ENCODE peak calls at places on chromosomes 12 and 14, in ten cellular contexts. One of them, this sample, is unnamed.

GRCh38 chr12:47590771-47591368 is 115.0 kb downstream of the RPAP3 start:
- DNase-seq in cardiac fibroblast: no peak
- DNase-seq in WERI-Rb-1: no peak
- DNase-seq in coronary artery: no peak
- DNase-seq in AG09309: no peak
- DNase-seq in psoas muscle: no peak
- DNase-seq in stomach: no peak
- DNase-seq in MCF 10A: no peak
- DNase-seq in RWPE1: no peak
- DNase-seq in astrocyte: no peak
- DNase-seq in this sample: no peak

GRCh38 chr14:104355101-104355691 is 216.8 kb downstream of the KIF26A start:
- DNase-seq in cardiac fibroblast: no peak
- DNase-seq in WERI-Rb-1: no peak
- DNase-seq in coronary artery: peak
- DNase-seq in AG09309: no peak
- DNase-seq in psoas muscle: peak
- DNase-seq in stomach: no peak
- DNase-seq in MCF 10A: no peak
- DNase-seq in RWPE1: no peak
- DNase-seq in astrocyte: no peak
- DNase-seq in this sample: no peak

GRCh38 chr12:4449862-4450222 is 4.2 kb upstream of the FGF6 start:
- DNase-seq in cardiac fibroblast: no peak
- DNase-seq in WERI-Rb-1: no peak
- DNase-seq in coronary artery: no peak
- DNase-seq in AG09309: no peak
- DNase-seq in psoas muscle: no peak
- DNase-seq in stomach: no peak
- DNase-seq in MCF 10A: peak
- DNase-seq in RWPE1: peak
- DNase-seq in astrocyte: no peak
- DNase-seq in this sample: no peak

GRCh38 chr12:124946440-124946793 is 32.0 kb upstream of the UBC start:
- DNase-seq in cardiac fibroblast: no peak
- DNase-seq in WERI-Rb-1: no peak
- DNase-seq in coronary artery: no peak
- DNase-seq in AG09309: no peak
- DNase-seq in psoas muscle: no peak
- DNase-seq in stomach: no peak
- DNase-seq in MCF 10A: no peak
- DNase-seq in RWPE1: no peak
- DNase-seq in astrocyte: no peak
- DNase-seq in this sample: no peak

GRCh38 chr12:118034429-118035193 is 18.1 kb downstream of the RFC5 start:
- DNase-seq in cardiac fibroblast: peak
- DNase-seq in WERI-Rb-1: peak
- DNase-seq in coronary artery: no peak
- DNase-seq in AG09309: peak
- DNase-seq in psoas muscle: no peak
- DNase-seq in stomach: no peak
- DNase-seq in MCF 10A: peak
- DNase-seq in RWPE1: peak
- DNase-seq in astrocyte: peak
- DNase-seq in this sample: peak

GRCh38 chr12:13941258-13942249 is 39.8 kb downstream of the GRIN2B start:
- DNase-seq in cardiac fibroblast: peak
- DNase-seq in WERI-Rb-1: peak
- DNase-seq in coronary artery: no peak
- DNase-seq in AG09309: no peak
- DNase-seq in psoas muscle: no peak
- DNase-seq in stomach: peak
- DNase-seq in MCF 10A: peak
- DNase-seq in RWPE1: peak
- DNase-seq in astrocyte: peak
- DNase-seq in this sample: peak

GRCh38 chr14:81166126-81166525 is 54.6 kb downstream of the GTF2A1 start:
- DNase-seq in cardiac fibroblast: no peak
- DNase-seq in WERI-Rb-1: no peak
- DNase-seq in coronary artery: no peak
- DNase-seq in AG09309: no peak
- DNase-seq in psoas muscle: no peak
- DNase-seq in stomach: no peak
- DNase-seq in MCF 10A: no peak
- DNase-seq in RWPE1: no peak
- DNase-seq in astrocyte: no peak
- DNase-seq in this sample: no peak

GRCh38 chr14:92945544-92945943 is 22.6 kb downstream of the CHGA start:
- DNase-seq in cardiac fibroblast: no peak
- DNase-seq in WERI-Rb-1: no peak
- DNase-seq in coronary artery: no peak
- DNase-seq in AG09309: no peak
- DNase-seq in psoas muscle: peak
- DNase-seq in stomach: no peak
- DNase-seq in MCF 10A: no peak
- DNase-seq in RWPE1: no peak
- DNase-seq in astrocyte: no peak
- DNase-seq in this sample: no peak

GRCh38 chr12:87820524-87821194 is 208.5 kb downstream of the C12orf50 start:
- DNase-seq in cardiac fibroblast: peak
- DNase-seq in WERI-Rb-1: no peak
- DNase-seq in coronary artery: no peak
- DNase-seq in AG09309: no peak
- DNase-seq in psoas muscle: no peak
- DNase-seq in stomach: no peak
- DNase-seq in MCF 10A: peak
- DNase-seq in RWPE1: peak
- DNase-seq in astrocyte: peak
- DNase-seq in this sample: no peak

GRCh38 chr12:71589478-71589881 is 74.2 kb downstream of the ZFC3H1 start:
- DNase-seq in cardiac fibroblast: peak
- DNase-seq in WERI-Rb-1: no peak
- DNase-seq in coronary artery: no peak
- DNase-seq in AG09309: peak
- DNase-seq in psoas muscle: no peak
- DNase-seq in stomach: no peak
- DNase-seq in MCF 10A: no peak
- DNase-seq in RWPE1: no peak
- DNase-seq in astrocyte: peak
- DNase-seq in this sample: peak

GRCh38 chr12:52228931-52229330 is 4.1 kb upstream of the KRT7 start:
- DNase-seq in cardiac fibroblast: no peak
- DNase-seq in WERI-Rb-1: no peak
- DNase-seq in coronary artery: no peak
- DNase-seq in AG09309: no peak
- DNase-seq in psoas muscle: no peak
- DNase-seq in stomach: no peak
- DNase-seq in MCF 10A: no peak
- DNase-seq in RWPE1: no peak
- DNase-seq in astrocyte: no peak
- DNase-seq in this sample: no peak

GRCh38 chr14:67263499-67264149 is 22.4 kb downstream of the PALS1 start:
- DNase-seq in cardiac fibroblast: peak
- DNase-seq in WERI-Rb-1: no peak
- DNase-seq in coronary artery: no peak
- DNase-seq in AG09309: no peak
- DNase-seq in psoas muscle: no peak
- DNase-seq in stomach: no peak
- DNase-seq in MCF 10A: peak
- DNase-seq in RWPE1: no peak
- DNase-seq in astrocyte: peak
- DNase-seq in this sample: peak

GRCh38 chr12:14185441-14186192 is 179.9 kb upstream of the ATF7IP start:
- DNase-seq in cardiac fibroblast: peak
- DNase-seq in WERI-Rb-1: peak
- DNase-seq in coronary artery: no peak
- DNase-seq in AG09309: peak
- DNase-seq in psoas muscle: no peak
- DNase-seq in stomach: peak
- DNase-seq in MCF 10A: peak
- DNase-seq in RWPE1: peak
- DNase-seq in astrocyte: peak
- DNase-seq in this sample: peak

GRCh38 chr14:64826333-64826732 is 53.4 kb downstream of the SPTB start:
- DNase-seq in cardiac fibroblast: peak
- DNase-seq in WERI-Rb-1: no peak
- DNase-seq in coronary artery: no peak
- DNase-seq in AG09309: no peak
- DNase-seq in psoas muscle: no peak
- DNase-seq in stomach: no peak
- DNase-seq in MCF 10A: no peak
- DNase-seq in RWPE1: no peak
- DNase-seq in astrocyte: peak
- DNase-seq in this sample: peak

GRCh38 chr12:64611430-64612286 is 1.4 kb downstream of the RASSF3 start:
- DNase-seq in cardiac fibroblast: peak
- DNase-seq in WERI-Rb-1: no peak
- DNase-seq in coronary artery: peak
- DNase-seq in AG09309: no peak
- DNase-seq in psoas muscle: peak
- DNase-seq in stomach: peak
- DNase-seq in MCF 10A: peak
- DNase-seq in RWPE1: peak
- DNase-seq in astrocyte: peak
- DNase-seq in this sample: peak

GRCh38 chr14:61615743-61616523 is 79.4 kb upstream of the HIF1A start:
- DNase-seq in cardiac fibroblast: peak
- DNase-seq in WERI-Rb-1: no peak
- DNase-seq in coronary artery: no peak
- DNase-seq in AG09309: no peak
- DNase-seq in psoas muscle: no peak
- DNase-seq in stomach: peak
- DNase-seq in MCF 10A: no peak
- DNase-seq in RWPE1: no peak
- DNase-seq in astrocyte: peak
- DNase-seq in this sample: no peak

GRCh38 chr12:99745106-99745505 is 97.6 kb downstream of the GARIN6 start:
- DNase-seq in cardiac fibroblast: no peak
- DNase-seq in WERI-Rb-1: no peak
- DNase-seq in coronary artery: no peak
- DNase-seq in AG09309: no peak
- DNase-seq in psoas muscle: no peak
- DNase-seq in stomach: no peak
- DNase-seq in MCF 10A: no peak
- DNase-seq in RWPE1: no peak
- DNase-seq in astrocyte: no peak
- DNase-seq in this sample: no peak

GRCh38 chr12:103504606-103505005 is 8.8 kb upstream of the C12orf42 start:
- DNase-seq in cardiac fibroblast: no peak
- DNase-seq in WERI-Rb-1: no peak
- DNase-seq in coronary artery: no peak
- DNase-seq in AG09309: no peak
- DNase-seq in psoas muscle: no peak
- DNase-seq in stomach: no peak
- DNase-seq in MCF 10A: no peak
- DNase-seq in RWPE1: no peak
- DNase-seq in astrocyte: no peak
- DNase-seq in this sample: no peak

GRCh38 chr12:103501447-103501846 is 5.7 kb upstream of the C12orf42 start:
- DNase-seq in cardiac fibroblast: no peak
- DNase-seq in WERI-Rb-1: no peak
- DNase-seq in coronary artery: no peak
- DNase-seq in AG09309: no peak
- DNase-seq in psoas muscle: no peak
- DNase-seq in stomach: no peak
- DNase-seq in MCF 10A: no peak
- DNase-seq in RWPE1: no peak
- DNase-seq in astrocyte: no peak
- DNase-seq in this sample: no peak

GRCh38 chr12:103499571-103499970 is 3.8 kb upstream of the C12orf42 start:
- DNase-seq in cardiac fibroblast: no peak
- DNase-seq in WERI-Rb-1: no peak
- DNase-seq in coronary artery: no peak
- DNase-seq in AG09309: no peak
- DNase-seq in psoas muscle: no peak
- DNase-seq in stomach: no peak
- DNase-seq in MCF 10A: no peak
- DNase-seq in RWPE1: no peak
- DNase-seq in astrocyte: no peak
- DNase-seq in this sample: no peak

GRCh38 chr12:103505371-103506236 is 9.8 kb upstream of the C12orf42 start:
- DNase-seq in cardiac fibroblast: no peak
- DNase-seq in WERI-Rb-1: no peak
- DNase-seq in coronary artery: no peak
- DNase-seq in AG09309: no peak
- DNase-seq in psoas muscle: no peak
- DNase-seq in stomach: no peak
- DNase-seq in MCF 10A: peak
- DNase-seq in RWPE1: no peak
- DNase-seq in astrocyte: no peak
- DNase-seq in this sample: no peak

GRCh38 chr12:103503546-103504480 is 8.0 kb upstream of the C12orf42 start:
- DNase-seq in cardiac fibroblast: no peak
- DNase-seq in WERI-Rb-1: peak
- DNase-seq in coronary artery: no peak
- DNase-seq in AG09309: no peak
- DNase-seq in psoas muscle: no peak
- DNase-seq in stomach: peak
- DNase-seq in MCF 10A: peak
- DNase-seq in RWPE1: no peak
- DNase-seq in astrocyte: no peak
- DNase-seq in this sample: no peak
- TF ChIP-seq CTCF in cardiac fibroblast: no peak
- TF ChIP-seq CTCF in WERI-Rb-1: peak
- TF ChIP-seq CTCF in coronary artery: no peak
- TF ChIP-seq CTCF in AG09309: peak
- TF ChIP-seq CTCF in psoas muscle: no peak
- TF ChIP-seq CTCF in stomach: peak
- TF ChIP-seq CTCF in MCF 10A: no peak
- TF ChIP-seq CTCF in RWPE1: no peak
- TF ChIP-seq CTCF in astrocyte: no peak
- TF ChIP-seq CTCF in this sample: peak

GRCh38 chr14:90756755-90757345 is 59.4 kb downstream of the TTC7B start:
- DNase-seq in cardiac fibroblast: no peak
- DNase-seq in WERI-Rb-1: no peak
- DNase-seq in coronary artery: no peak
- DNase-seq in AG09309: no peak
- DNase-seq in psoas muscle: peak
- DNase-seq in stomach: peak
- DNase-seq in MCF 10A: no peak
- DNase-seq in RWPE1: no peak
- DNase-seq in astrocyte: no peak
- DNase-seq in this sample: no peak
- TF ChIP-seq CTCF in cardiac fibroblast: peak
- TF ChIP-seq CTCF in WERI-Rb-1: peak
- TF ChIP-seq CTCF in coronary artery: no peak
- TF ChIP-seq CTCF in AG09309: no peak
- TF ChIP-seq CTCF in psoas muscle: peak
- TF ChIP-seq CTCF in stomach: no peak
- TF ChIP-seq CTCF in MCF 10A: no peak
- TF ChIP-seq CTCF in RWPE1: no peak
- TF ChIP-seq CTCF in astrocyte: peak
- TF ChIP-seq CTCF in this sample: peak

GRCh38 chr14:69288001-69288771 is 28.2 kb downstream of the GALNT16 start:
- DNase-seq in cardiac fibroblast: peak
- DNase-seq in WERI-Rb-1: peak
- DNase-seq in coronary artery: no peak
- DNase-seq in AG09309: peak
- DNase-seq in psoas muscle: peak
- DNase-seq in stomach: peak
- DNase-seq in MCF 10A: peak
- DNase-seq in RWPE1: peak
- DNase-seq in astrocyte: peak
- DNase-seq in this sample: peak
- TF ChIP-seq CTCF in cardiac fibroblast: peak
- TF ChIP-seq CTCF in WERI-Rb-1: peak
- TF ChIP-seq CTCF in coronary artery: no peak
- TF ChIP-seq CTCF in AG09309: peak
- TF ChIP-seq CTCF in psoas muscle: no peak
- TF ChIP-seq CTCF in stomach: no peak
- TF ChIP-seq CTCF in MCF 10A: peak
- TF ChIP-seq CTCF in RWPE1: no peak
- TF ChIP-seq CTCF in astrocyte: peak
- TF ChIP-seq CTCF in this sample: peak

GRCh38 chr12:109573029-109573913 is at the start of the genes MMAB and MVK:
- DNase-seq in cardiac fibroblast: peak
- DNase-seq in WERI-Rb-1: peak
- DNase-seq in coronary artery: peak
- DNase-seq in AG09309: peak
- DNase-seq in psoas muscle: peak
- DNase-seq in stomach: peak
- DNase-seq in MCF 10A: peak
- DNase-seq in RWPE1: peak
- DNase-seq in astrocyte: peak
- DNase-seq in this sample: peak
- TF ChIP-seq CTCF in cardiac fibroblast: no peak
- TF ChIP-seq CTCF in WERI-Rb-1: no peak
- TF ChIP-seq CTCF in coronary artery: no peak
- TF ChIP-seq CTCF in AG09309: no peak
- TF ChIP-seq CTCF in psoas muscle: no peak
- TF ChIP-seq CTCF in stomach: no peak
- TF ChIP-seq CTCF in MCF 10A: no peak
- TF ChIP-seq CTCF in RWPE1: no peak
- TF ChIP-seq CTCF in astrocyte: no peak
- TF ChIP-seq CTCF in this sample: no peak